ENCODE peak calls at places on chromosome 12, in eight cellular contexts. One of them, this sample, is unnamed.

GRCh38 chr12:124747426-124748161 is 116.1 kb downstream of the SCARB1 start:
- DNase-seq in stimulated activated CD4-positive, alpha-beta T cell treated with anti-CD3 and anti-CD28 coated beads, Interleukin-1b, Interleukin-23, amount 100 ng/mL, for 48 hours: no peak
- DNase-seq in activated CD8-positive, alpha-beta memory T cell treated with anti-CD3 and anti-CD28 coated beads, Interleukin-2, amount 50 U/mL, for 4 hours: no peak
- DNase-seq in activated naive CD4-positive, alpha-beta T cell: no peak
- DNase-seq in effector memory CD8-positive, alpha-beta T cell: no peak
- DNase-seq in ecto neural progenitor cell: no peak
- DNase-seq in HEK293T: no peak
- DNase-seq in stimulated activated CD8-positive, alpha-beta memory T cell treated with anti-CD3 and anti-CD28 coated beads, Interleukin-15, amount 100 ng/mL, for 24 hours: no peak
- DNase-seq in this sample: peak

GRCh38 chr12:115260807-115261161 is 576.8 kb upstream of the TBX3 start:
- DNase-seq in effector memory CD8-positive, alpha-beta T cell: no peak
- DNase-seq in stimulated activated CD4-positive, alpha-beta T cell treated with anti-CD3 and anti-CD28 coated beads, Interleukin-1b, Interleukin-23, amount 100 ng/mL, for 48 hours: no peak
- DNase-seq in HEK293T: no peak
- DNase-seq in stimulated activated CD8-positive, alpha-beta memory T cell treated with anti-CD3 and anti-CD28 coated beads, Interleukin-15, amount 100 ng/mL, for 24 hours: no peak
- DNase-seq in activated CD8-positive, alpha-beta memory T cell treated with anti-CD3 and anti-CD28 coated beads, Interleukin-2, amount 50 U/mL, for 4 hours: no peak
- DNase-seq in activated naive CD4-positive, alpha-beta T cell: no peak
- DNase-seq in ecto neural progenitor cell: no peak
- DNase-seq in this sample: no peak

GRCh38 chr12:11615481-11615880 is 34.0 kb upstream of the ETV6 start:
- DNase-seq in stimulated activated CD4-positive, alpha-beta T cell treated with anti-CD3 and anti-CD28 coated beads, Interleukin-1b, Interleukin-23, amount 100 ng/mL, for 48 hours: no peak
- DNase-seq in stimulated activated CD8-positive, alpha-beta memory T cell treated with anti-CD3 and anti-CD28 coated beads, Interleukin-15, amount 100 ng/mL, for 24 hours: no peak
- DNase-seq in HEK293T: no peak
- DNase-seq in activated CD8-positive, alpha-beta memory T cell treated with anti-CD3 and anti-CD28 coated beads, Interleukin-2, amount 50 U/mL, for 4 hours: no peak
- DNase-seq in activated naive CD4-positive, alpha-beta T cell: no peak
- DNase-seq in effector memory CD8-positive, alpha-beta T cell: no peak
- DNase-seq in ecto neural progenitor cell: no peak
- DNase-seq in this sample: no peak

GRCh38 chr12:93497456-93497855 is 30.1 kb downstream of the MRPL42 start:
- DNase-seq in ecto neural progenitor cell: no peak
- DNase-seq in stimulated activated CD4-positive, alpha-beta T cell treated with anti-CD3 and anti-CD28 coated beads, Interleukin-1b, Interleukin-23, amount 100 ng/mL, for 48 hours: no peak
- DNase-seq in activated naive CD4-positive, alpha-beta T cell: no peak
- DNase-seq in effector memory CD8-positive, alpha-beta T cell: no peak
- DNase-seq in HEK293T: no peak
- DNase-seq in activated CD8-positive, alpha-beta memory T cell treated with anti-CD3 and anti-CD28 coated beads, Interleukin-2, amount 50 U/mL, for 4 hours: no peak
- DNase-seq in stimulated activated CD8-positive, alpha-beta memory T cell treated with anti-CD3 and anti-CD28 coated beads, Interleukin-15, amount 100 ng/mL, for 24 hours: no peak
- DNase-seq in this sample: no peak

GRCh38 chr12:14129601-14130178 is 148.3 kb upstream of the GRIN2B start:
- DNase-seq in HEK293T: no peak
- DNase-seq in activated naive CD4-positive, alpha-beta T cell: no peak
- DNase-seq in activated CD8-positive, alpha-beta memory T cell treated with anti-CD3 and anti-CD28 coated beads, Interleukin-2, amount 50 U/mL, for 4 hours: no peak
- DNase-seq in effector memory CD8-positive, alpha-beta T cell: no peak
- DNase-seq in stimulated activated CD4-positive, alpha-beta T cell treated with anti-CD3 and anti-CD28 coated beads, Interleukin-1b, Interleukin-23, amount 100 ng/mL, for 48 hours: no peak
- DNase-seq in ecto neural progenitor cell: no peak
- DNase-seq in stimulated activated CD8-positive, alpha-beta memory T cell treated with anti-CD3 and anti-CD28 coated beads, Interleukin-15, amount 100 ng/mL, for 24 hours: no peak
- DNase-seq in this sample: no peak

GRCh38 chr12:115984607-115985006 is 292.9 kb downstream of the MED13L start:
- DNase-seq in effector memory CD8-positive, alpha-beta T cell: no peak
- DNase-seq in HEK293T: no peak
- DNase-seq in ecto neural progenitor cell: no peak
- DNase-seq in activated CD8-positive, alpha-beta memory T cell treated with anti-CD3 and anti-CD28 coated beads, Interleukin-2, amount 50 U/mL, for 4 hours: no peak
- DNase-seq in stimulated activated CD8-positive, alpha-beta memory T cell treated with anti-CD3 and anti-CD28 coated beads, Interleukin-15, amount 100 ng/mL, for 24 hours: no peak
- DNase-seq in stimulated activated CD4-positive, alpha-beta T cell treated with anti-CD3 and anti-CD28 coated beads, Interleukin-1b, Interleukin-23, amount 100 ng/mL, for 48 hours: no peak
- DNase-seq in activated naive CD4-positive, alpha-beta T cell: no peak
- DNase-seq in this sample: no peak

GRCh38 chr12:120709976-120710804 is at the start of gene UNC119B:
- DNase-seq in stimulated activated CD4-positive, alpha-beta T cell treated with anti-CD3 and anti-CD28 coated beads, Interleukin-1b, Interleukin-23, amount 100 ng/mL, for 48 hours: peak
- DNase-seq in stimulated activated CD8-positive, alpha-beta memory T cell treated with anti-CD3 and anti-CD28 coated beads, Interleukin-15, amount 100 ng/mL, for 24 hours: peak
- DNase-seq in ecto neural progenitor cell: peak
- DNase-seq in activated CD8-positive, alpha-beta memory T cell treated with anti-CD3 and anti-CD28 coated beads, Interleukin-2, amount 50 U/mL, for 4 hours: peak
- DNase-seq in effector memory CD8-positive, alpha-beta T cell: peak
- DNase-seq in activated naive CD4-positive, alpha-beta T cell: peak
- DNase-seq in HEK293T: peak
- DNase-seq in this sample: no peak

GRCh38 chr12:128808651-128809050 is 15.1 kb downstream of the SLC15A4 start:
- DNase-seq in effector memory CD8-positive, alpha-beta T cell: no peak
- DNase-seq in stimulated activated CD4-positive, alpha-beta T cell treated with anti-CD3 and anti-CD28 coated beads, Interleukin-1b, Interleukin-23, amount 100 ng/mL, for 48 hours: no peak
- DNase-seq in activated naive CD4-positive, alpha-beta T cell: no peak
- DNase-seq in ecto neural progenitor cell: no peak
- DNase-seq in activated CD8-positive, alpha-beta memory T cell treated with anti-CD3 and anti-CD28 coated beads, Interleukin-2, amount 50 U/mL, for 4 hours: no peak
- DNase-seq in stimulated activated CD8-positive, alpha-beta memory T cell treated with anti-CD3 and anti-CD28 coated beads, Interleukin-15, amount 100 ng/mL, for 24 hours: no peak
- DNase-seq in HEK293T: no peak
- DNase-seq in this sample: no peak

GRCh38 chr12:132151145-132151765 is 7.0 kb downstream of the NOC4L start:
- DNase-seq in stimulated activated CD4-positive, alpha-beta T cell treated with anti-CD3 and anti-CD28 coated beads, Interleukin-1b, Interleukin-23, amount 100 ng/mL, for 48 hours: no peak
- DNase-seq in effector memory CD8-positive, alpha-beta T cell: no peak
- DNase-seq in stimulated activated CD8-positive, alpha-beta memory T cell treated with anti-CD3 and anti-CD28 coated beads, Interleukin-15, amount 100 ng/mL, for 24 hours: no peak
- DNase-seq in activated CD8-positive, alpha-beta memory T cell treated with anti-CD3 and anti-CD28 coated beads, Interleukin-2, amount 50 U/mL, for 4 hours: no peak
- DNase-seq in HEK293T: no peak
- DNase-seq in ecto neural progenitor cell: no peak
- DNase-seq in activated naive CD4-positive, alpha-beta T cell: no peak
- DNase-seq in this sample: no peak

GRCh38 chr12:109112720-109113465 is 3.5 kb upstream of the ACACB start:
- DNase-seq in activated naive CD4-positive, alpha-beta T cell: no peak
- DNase-seq in activated CD8-positive, alpha-beta memory T cell treated with anti-CD3 and anti-CD28 coated beads, Interleukin-2, amount 50 U/mL, for 4 hours: no peak
- DNase-seq in effector memory CD8-positive, alpha-beta T cell: no peak
- DNase-seq in ecto neural progenitor cell: no peak
- DNase-seq in HEK293T: no peak
- DNase-seq in stimulated activated CD4-positive, alpha-beta T cell treated with anti-CD3 and anti-CD28 coated beads, Interleukin-1b, Interleukin-23, amount 100 ng/mL, for 48 hours: no peak
- DNase-seq in stimulated activated CD8-positive, alpha-beta memory T cell treated with anti-CD3 and anti-CD28 coated beads, Interleukin-15, amount 100 ng/mL, for 24 hours: no peak
- DNase-seq in this sample: peak

GRCh38 chr12:67981236-67982164 is 7.7 kb upstream of the IFNG-AS1 start:
- DNase-seq in activated naive CD4-positive, alpha-beta T cell: no peak
- DNase-seq in activated CD8-positive, alpha-beta memory T cell treated with anti-CD3 and anti-CD28 coated beads, Interleukin-2, amount 50 U/mL, for 4 hours: no peak
- DNase-seq in stimulated activated CD4-positive, alpha-beta T cell treated with anti-CD3 and anti-CD28 coated beads, Interleukin-1b, Interleukin-23, amount 100 ng/mL, for 48 hours: no peak
- DNase-seq in effector memory CD8-positive, alpha-beta T cell: no peak
- DNase-seq in ecto neural progenitor cell: no peak
- DNase-seq in stimulated activated CD8-positive, alpha-beta memory T cell treated with anti-CD3 and anti-CD28 coated beads, Interleukin-15, amount 100 ng/mL, for 24 hours: no peak
- DNase-seq in HEK293T: peak
- DNase-seq in this sample: no peak

GRCh38 chr12:21527451-21528180 is 1.5 kb downstream of the SPX start:
- DNase-seq in stimulated activated CD4-positive, alpha-beta T cell treated with anti-CD3 and anti-CD28 coated beads, Interleukin-1b, Interleukin-23, amount 100 ng/mL, for 48 hours: peak
- DNase-seq in activated CD8-positive, alpha-beta memory T cell treated with anti-CD3 and anti-CD28 coated beads, Interleukin-2, amount 50 U/mL, for 4 hours: peak
- DNase-seq in stimulated activated CD8-positive, alpha-beta memory T cell treated with anti-CD3 and anti-CD28 coated beads, Interleukin-15, amount 100 ng/mL, for 24 hours: peak
- DNase-seq in HEK293T: peak
- DNase-seq in effector memory CD8-positive, alpha-beta T cell: peak
- DNase-seq in ecto neural progenitor cell: peak
- DNase-seq in activated naive CD4-positive, alpha-beta T cell: peak
- DNase-seq in this sample: no peak

GRCh38 chr12:31324845-31325523 is 966 bp downstream of the SINHCAF start:
- DNase-seq in stimulated activated CD8-positive, alpha-beta memory T cell treated with anti-CD3 and anti-CD28 coated beads, Interleukin-15, amount 100 ng/mL, for 24 hours: peak
- DNase-seq in stimulated activated CD4-positive, alpha-beta T cell treated with anti-CD3 and anti-CD28 coated beads, Interleukin-1b, Interleukin-23, amount 100 ng/mL, for 48 hours: peak
- DNase-seq in effector memory CD8-positive, alpha-beta T cell: peak
- DNase-seq in ecto neural progenitor cell: peak
- DNase-seq in activated CD8-positive, alpha-beta memory T cell treated with anti-CD3 and anti-CD28 coated beads, Interleukin-2, amount 50 U/mL, for 4 hours: peak
- DNase-seq in HEK293T: peak
- DNase-seq in activated naive CD4-positive, alpha-beta T cell: peak
- DNase-seq in this sample: no peak

GRCh38 chr12:104285740-104286537 is 17.6 kb upstream of the EID3 start:
- DNase-seq in ecto neural progenitor cell: no peak
- DNase-seq in activated CD8-positive, alpha-beta memory T cell treated with anti-CD3 and anti-CD28 coated beads, Interleukin-2, amount 50 U/mL, for 4 hours: no peak
- DNase-seq in stimulated activated CD4-positive, alpha-beta T cell treated with anti-CD3 and anti-CD28 coated beads, Interleukin-1b, Interleukin-23, amount 100 ng/mL, for 48 hours: peak
- DNase-seq in activated naive CD4-positive, alpha-beta T cell: no peak
- DNase-seq in stimulated activated CD8-positive, alpha-beta memory T cell treated with anti-CD3 and anti-CD28 coated beads, Interleukin-15, amount 100 ng/mL, for 24 hours: no peak
- DNase-seq in HEK293T: no peak
- DNase-seq in effector memory CD8-positive, alpha-beta T cell: no peak
- DNase-seq in this sample: no peak

GRCh38 chr12:55842681-55843429 is at the start of gene MMP19:
- DNase-seq in HEK293T: no peak
- DNase-seq in ecto neural progenitor cell: no peak
- DNase-seq in stimulated activated CD4-positive, alpha-beta T cell treated with anti-CD3 and anti-CD28 coated beads, Interleukin-1b, Interleukin-23, amount 100 ng/mL, for 48 hours: no peak
- DNase-seq in stimulated activated CD8-positive, alpha-beta memory T cell treated with anti-CD3 and anti-CD28 coated beads, Interleukin-15, amount 100 ng/mL, for 24 hours: no peak
- DNase-seq in activated naive CD4-positive, alpha-beta T cell: no peak
- DNase-seq in activated CD8-positive, alpha-beta memory T cell treated with anti-CD3 and anti-CD28 coated beads, Interleukin-2, amount 50 U/mL, for 4 hours: no peak
- DNase-seq in effector memory CD8-positive, alpha-beta T cell: no peak
- DNase-seq in this sample: no peak

GRCh38 chr12:13171921-13172859 is 24.3 kb upstream of the EMP1 start:
- DNase-seq in activated naive CD4-positive, alpha-beta T cell: no peak
- DNase-seq in activated CD8-positive, alpha-beta memory T cell treated with anti-CD3 and anti-CD28 coated beads, Interleukin-2, amount 50 U/mL, for 4 hours: no peak
- DNase-seq in HEK293T: no peak
- DNase-seq in ecto neural progenitor cell: no peak
- DNase-seq in effector memory CD8-positive, alpha-beta T cell: no peak
- DNase-seq in stimulated activated CD8-positive, alpha-beta memory T cell treated with anti-CD3 and anti-CD28 coated beads, Interleukin-15, amount 100 ng/mL, for 24 hours: no peak
- DNase-seq in stimulated activated CD4-positive, alpha-beta T cell treated with anti-CD3 and anti-CD28 coated beads, Interleukin-1b, Interleukin-23, amount 100 ng/mL, for 48 hours: no peak
- DNase-seq in this sample: no peak

GRCh38 chr12:128856035-128856790 is 2.9 kb downstream of the GLT1D1 start:
- DNase-seq in HEK293T: no peak
- DNase-seq in effector memory CD8-positive, alpha-beta T cell: no peak
- DNase-seq in stimulated activated CD4-positive, alpha-beta T cell treated with anti-CD3 and anti-CD28 coated beads, Interleukin-1b, Interleukin-23, amount 100 ng/mL, for 48 hours: no peak
- DNase-seq in activated naive CD4-positive, alpha-beta T cell: no peak
- DNase-seq in stimulated activated CD8-positive, alpha-beta memory T cell treated with anti-CD3 and anti-CD28 coated beads, Interleukin-15, amount 100 ng/mL, for 24 hours: no peak
- DNase-seq in activated CD8-positive, alpha-beta memory T cell treated with anti-CD3 and anti-CD28 coated beads, Interleukin-2, amount 50 U/mL, for 4 hours: no peak
- DNase-seq in ecto neural progenitor cell: no peak
- DNase-seq in this sample: no peak

GRCh38 chr12:70831538-70831937 is 89.0 kb downstream of the PTPRR start:
- DNase-seq in stimulated activated CD4-positive, alpha-beta T cell treated with anti-CD3 and anti-CD28 coated beads, Interleukin-1b, Interleukin-23, amount 100 ng/mL, for 48 hours: no peak
- DNase-seq in effector memory CD8-positive, alpha-beta T cell: no peak
- DNase-seq in stimulated activated CD8-positive, alpha-beta memory T cell treated with anti-CD3 and anti-CD28 coated beads, Interleukin-15, amount 100 ng/mL, for 24 hours: no peak
- DNase-seq in HEK293T: no peak
- DNase-seq in ecto neural progenitor cell: no peak
- DNase-seq in activated naive CD4-positive, alpha-beta T cell: no peak
- DNase-seq in activated CD8-positive, alpha-beta memory T cell treated with anti-CD3 and anti-CD28 coated beads, Interleukin-2, amount 50 U/mL, for 4 hours: no peak
- DNase-seq in this sample: no peak

GRCh38 chr12:117091758-117092510 is 7.3 kb downstream of the TESC start:
- DNase-seq in stimulated activated CD4-positive, alpha-beta T cell treated with anti-CD3 and anti-CD28 coated beads, Interleukin-1b, Interleukin-23, amount 100 ng/mL, for 48 hours: no peak
- DNase-seq in HEK293T: no peak
- DNase-seq in stimulated activated CD8-positive, alpha-beta memory T cell treated with anti-CD3 and anti-CD28 coated beads, Interleukin-15, amount 100 ng/mL, for 24 hours: no peak
- DNase-seq in effector memory CD8-positive, alpha-beta T cell: no peak
- DNase-seq in ecto neural progenitor cell: no peak
- DNase-seq in activated CD8-positive, alpha-beta memory T cell treated with anti-CD3 and anti-CD28 coated beads, Interleukin-2, amount 50 U/mL, for 4 hours: no peak
- DNase-seq in activated naive CD4-positive, alpha-beta T cell: no peak
- DNase-seq in this sample: no peak

GRCh38 chr12:45124485-45125155 is 73.7 kb upstream of the DBX2 start:
- DNase-seq in stimulated activated CD8-positive, alpha-beta memory T cell treated with anti-CD3 and anti-CD28 coated beads, Interleukin-15, amount 100 ng/mL, for 24 hours: no peak
- DNase-seq in stimulated activated CD4-positive, alpha-beta T cell treated with anti-CD3 and anti-CD28 coated beads, Interleukin-1b, Interleukin-23, amount 100 ng/mL, for 48 hours: no peak
- DNase-seq in activated CD8-positive, alpha-beta memory T cell treated with anti-CD3 and anti-CD28 coated beads, Interleukin-2, amount 50 U/mL, for 4 hours: no peak
- DNase-seq in HEK293T: no peak
- DNase-seq in effector memory CD8-positive, alpha-beta T cell: no peak
- DNase-seq in activated naive CD4-positive, alpha-beta T cell: no peak
- DNase-seq in ecto neural progenitor cell: no peak
- DNase-seq in this sample: no peak

GRCh38 chr12:12804432-12804886 is 8.7 kb upstream of the DDX47 start:
- DNase-seq in activated CD8-positive, alpha-beta memory T cell treated with anti-CD3 and anti-CD28 coated beads, Interleukin-2, amount 50 U/mL, for 4 hours: no peak
- DNase-seq in ecto neural progenitor cell: no peak
- DNase-seq in activated naive CD4-positive, alpha-beta T cell: no peak
- DNase-seq in stimulated activated CD4-positive, alpha-beta T cell treated with anti-CD3 and anti-CD28 coated beads, Interleukin-1b, Interleukin-23, amount 100 ng/mL, for 48 hours: no peak
- DNase-seq in effector memory CD8-positive, alpha-beta T cell: no peak
- DNase-seq in HEK293T: no peak
- DNase-seq in stimulated activated CD8-positive, alpha-beta memory T cell treated with anti-CD3 and anti-CD28 coated beads, Interleukin-15, amount 100 ng/mL, for 24 hours: no peak
- DNase-seq in this sample: no peak

GRCh38 chr12:93466625-93467350 is 526 bp upstream of the MRPL42 start:
- DNase-seq in stimulated activated CD4-positive, alpha-beta T cell treated with anti-CD3 and anti-CD28 coated beads, Interleukin-1b, Interleukin-23, amount 100 ng/mL, for 48 hours: no peak
- DNase-seq in activated CD8-positive, alpha-beta memory T cell treated with anti-CD3 and anti-CD28 coated beads, Interleukin-2, amount 50 U/mL, for 4 hours: no peak
- DNase-seq in ecto neural progenitor cell: no peak
- DNase-seq in stimulated activated CD8-positive, alpha-beta memory T cell treated with anti-CD3 and anti-CD28 coated beads, Interleukin-15, amount 100 ng/mL, for 24 hours: no peak
- DNase-seq in effector memory CD8-positive, alpha-beta T cell: no peak
- DNase-seq in activated naive CD4-positive, alpha-beta T cell: no peak
- DNase-seq in HEK293T: no peak
- DNase-seq in this sample: no peak

GRCh38 chr12:93109794-93110203 is 180.7 kb upstream of the EEA1 start:
- DNase-seq in stimulated activated CD8-positive, alpha-beta memory T cell treated with anti-CD3 and anti-CD28 coated beads, Interleukin-15, amount 100 ng/mL, for 24 hours: no peak
- DNase-seq in activated naive CD4-positive, alpha-beta T cell: no peak
- DNase-seq in stimulated activated CD4-positive, alpha-beta T cell treated with anti-CD3 and anti-CD28 coated beads, Interleukin-1b, Interleukin-23, amount 100 ng/mL, for 48 hours: peak
- DNase-seq in ecto neural progenitor cell: no peak
- DNase-seq in effector memory CD8-positive, alpha-beta T cell: no peak
- DNase-seq in HEK293T: no peak
- DNase-seq in activated CD8-positive, alpha-beta memory T cell treated with anti-CD3 and anti-CD28 coated beads, Interleukin-2, amount 50 U/mL, for 4 hours: no peak
- DNase-seq in this sample: no peak

GRCh38 chr12:53107122-53107521 is 3.8 kb downstream of the SOAT2 start:
- DNase-seq in ecto neural progenitor cell: no peak
- DNase-seq in stimulated activated CD4-positive, alpha-beta T cell treated with anti-CD3 and anti-CD28 coated beads, Interleukin-1b, Interleukin-23, amount 100 ng/mL, for 48 hours: no peak
- DNase-seq in activated naive CD4-positive, alpha-beta T cell: no peak
- DNase-seq in activated CD8-positive, alpha-beta memory T cell treated with anti-CD3 and anti-CD28 coated beads, Interleukin-2, amount 50 U/mL, for 4 hours: no peak
- DNase-seq in stimulated activated CD8-positive, alpha-beta memory T cell treated with anti-CD3 and anti-CD28 coated beads, Interleukin-15, amount 100 ng/mL, for 24 hours: no peak
- DNase-seq in effector memory CD8-positive, alpha-beta T cell: no peak
- DNase-seq in HEK293T: no peak
- DNase-seq in this sample: no peak

GRCh38 chr12:79848321-79848720 is 86.6 kb downstream of the PPP1R12A start:
- DNase-seq in ecto neural progenitor cell: no peak
- DNase-seq in effector memory CD8-positive, alpha-beta T cell: no peak
- DNase-seq in stimulated activated CD4-positive, alpha-beta T cell treated with anti-CD3 and anti-CD28 coated beads, Interleukin-1b, Interleukin-23, amount 100 ng/mL, for 48 hours: no peak
- DNase-seq in stimulated activated CD8-positive, alpha-beta memory T cell treated with anti-CD3 and anti-CD28 coated beads, Interleukin-15, amount 100 ng/mL, for 24 hours: no peak
- DNase-seq in HEK293T: no peak
- DNase-seq in activated naive CD4-positive, alpha-beta T cell: no peak
- DNase-seq in activated CD8-positive, alpha-beta memory T cell treated with anti-CD3 and anti-CD28 coated beads, Interleukin-2, amount 50 U/mL, for 4 hours: no peak
- DNase-seq in this sample: no peak

GRCh38 chr12:41188841-41189394 is 798 bp downstream of the PDZRN4 start:
- DNase-seq in activated naive CD4-positive, alpha-beta T cell: no peak
- DNase-seq in stimulated activated CD8-positive, alpha-beta memory T cell treated with anti-CD3 and anti-CD28 coated beads, Interleukin-15, amount 100 ng/mL, for 24 hours: no peak
- DNase-seq in ecto neural progenitor cell: no peak
- DNase-seq in stimulated activated CD4-positive, alpha-beta T cell treated with anti-CD3 and anti-CD28 coated beads, Interleukin-1b, Interleukin-23, amount 100 ng/mL, for 48 hours: no peak
- DNase-seq in effector memory CD8-positive, alpha-beta T cell: no peak
- DNase-seq in activated CD8-positive, alpha-beta memory T cell treated with anti-CD3 and anti-CD28 coated beads, Interleukin-2, amount 50 U/mL, for 4 hours: no peak
- DNase-seq in HEK293T: peak
- DNase-seq in this sample: no peak

GRCh38 chr12:97921957-97922722 is 459.5 kb downstream of the RMST start:
- DNase-seq in HEK293T: no peak
- DNase-seq in ecto neural progenitor cell: no peak
- DNase-seq in effector memory CD8-positive, alpha-beta T cell: no peak
- DNase-seq in activated CD8-positive, alpha-beta memory T cell treated with anti-CD3 and anti-CD28 coated beads, Interleukin-2, amount 50 U/mL, for 4 hours: no peak
- DNase-seq in activated naive CD4-positive, alpha-beta T cell: no peak
- DNase-seq in stimulated activated CD4-positive, alpha-beta T cell treated with anti-CD3 and anti-CD28 coated beads, Interleukin-1b, Interleukin-23, amount 100 ng/mL, for 48 hours: no peak
- DNase-seq in stimulated activated CD8-positive, alpha-beta memory T cell treated with anti-CD3 and anti-CD28 coated beads, Interleukin-15, amount 100 ng/mL, for 24 hours: no peak
- DNase-seq in this sample: no peak

GRCh38 chr12:8638951-8639350 is 23.7 kb downstream of the MFAP5 start:
- DNase-seq in ecto neural progenitor cell: no peak
- DNase-seq in HEK293T: no peak
- DNase-seq in activated naive CD4-positive, alpha-beta T cell: no peak
- DNase-seq in stimulated activated CD4-positive, alpha-beta T cell treated with anti-CD3 and anti-CD28 coated beads, Interleukin-1b, Interleukin-23, amount 100 ng/mL, for 48 hours: no peak
- DNase-seq in stimulated activated CD8-positive, alpha-beta memory T cell treated with anti-CD3 and anti-CD28 coated beads, Interleukin-15, amount 100 ng/mL, for 24 hours: no peak
- DNase-seq in effector memory CD8-positive, alpha-beta T cell: no peak
- DNase-seq in activated CD8-positive, alpha-beta memory T cell treated with anti-CD3 and anti-CD28 coated beads, Interleukin-2, amount 50 U/mL, for 4 hours: no peak
- DNase-seq in this sample: no peak

GRCh38 chr12:24109381-24110039 is 160.0 kb upstream of the SOX5 start:
- DNase-seq in ecto neural progenitor cell: no peak
- DNase-seq in activated CD8-positive, alpha-beta memory T cell treated with anti-CD3 and anti-CD28 coated beads, Interleukin-2, amount 50 U/mL, for 4 hours: no peak
- DNase-seq in HEK293T: peak
- DNase-seq in stimulated activated CD8-positive, alpha-beta memory T cell treated with anti-CD3 and anti-CD28 coated beads, Interleukin-15, amount 100 ng/mL, for 24 hours: no peak
- DNase-seq in stimulated activated CD4-positive, alpha-beta T cell treated with anti-CD3 and anti-CD28 coated beads, Interleukin-1b, Interleukin-23, amount 100 ng/mL, for 48 hours: no peak
- DNase-seq in effector memory CD8-positive, alpha-beta T cell: no peak
- DNase-seq in activated naive CD4-positive, alpha-beta T cell: no peak
- DNase-seq in this sample: no peak

GRCh38 chr12:5441497-5442236 is 9.8 kb downstream of the NTF3 start:
- DNase-seq in effector memory CD8-positive, alpha-beta T cell: no peak
- DNase-seq in activated CD8-positive, alpha-beta memory T cell treated with anti-CD3 and anti-CD28 coated beads, Interleukin-2, amount 50 U/mL, for 4 hours: no peak
- DNase-seq in stimulated activated CD8-positive, alpha-beta memory T cell treated with anti-CD3 and anti-CD28 coated beads, Interleukin-15, amount 100 ng/mL, for 24 hours: no peak
- DNase-seq in activated naive CD4-positive, alpha-beta T cell: no peak
- DNase-seq in HEK293T: no peak
- DNase-seq in ecto neural progenitor cell: no peak
- DNase-seq in stimulated activated CD4-positive, alpha-beta T cell treated with anti-CD3 and anti-CD28 coated beads, Interleukin-1b, Interleukin-23, amount 100 ng/mL, for 48 hours: no peak
- DNase-seq in this sample: no peak

GRCh38 chr12:58509116-58509885 is 411.0 kb downstream of the LRIG3 start:
- DNase-seq in activated CD8-positive, alpha-beta memory T cell treated with anti-CD3 and anti-CD28 coated beads, Interleukin-2, amount 50 U/mL, for 4 hours: no peak
- DNase-seq in stimulated activated CD8-positive, alpha-beta memory T cell treated with anti-CD3 and anti-CD28 coated beads, Interleukin-15, amount 100 ng/mL, for 24 hours: no peak
- DNase-seq in effector memory CD8-positive, alpha-beta T cell: no peak
- DNase-seq in HEK293T: no peak
- DNase-seq in stimulated activated CD4-positive, alpha-beta T cell treated with anti-CD3 and anti-CD28 coated beads, Interleukin-1b, Interleukin-23, amount 100 ng/mL, for 48 hours: no peak
- DNase-seq in ecto neural progenitor cell: no peak
- DNase-seq in activated naive CD4-positive, alpha-beta T cell: no peak
- DNase-seq in this sample: no peak

GRCh38 chr12:12705833-12706520 is 10.0 kb upstream of the GPR19 start:
- DNase-seq in stimulated activated CD4-positive, alpha-beta T cell treated with anti-CD3 and anti-CD28 coated beads, Interleukin-1b, Interleukin-23, amount 100 ng/mL, for 48 hours: peak
- DNase-seq in HEK293T: no peak
- DNase-seq in effector memory CD8-positive, alpha-beta T cell: peak
- DNase-seq in activated CD8-positive, alpha-beta memory T cell treated with anti-CD3 and anti-CD28 coated beads, Interleukin-2, amount 50 U/mL, for 4 hours: peak
- DNase-seq in ecto neural progenitor cell: no peak
- DNase-seq in activated naive CD4-positive, alpha-beta T cell: peak
- DNase-seq in stimulated activated CD8-positive, alpha-beta memory T cell treated with anti-CD3 and anti-CD28 coated beads, Interleukin-15, amount 100 ng/mL, for 24 hours: no peak
- DNase-seq in this sample: no peak